ENCODE peak calls at places on chromosomes 12 and 14, in ten cellular contexts. E is IMR-90, G is astrocyte of the spinal cord, I is breast epithelium, B is fibroblast of the aortic adventitia, J is neural crest cell, T is mesothelial cell of epicardium, M is AG04450, Z is activated B cell treated with CpG ODN at 0.5 μM for 24 hours, U is glutamatergic neuron. W is an unnamed sample.

GRCh38 chr14:54706768-54707167 is 139.8 kb downstream of the SAMD4A start:
- DNase-seq in E (no peak), G (no peak), I (no peak), B (no peak), J (no peak), T (no peak), M (no peak), Z (no peak), U (no peak), W (no peak)

GRCh38 chr12:11622774-11623375 is 26.6 kb upstream of the ETV6 start:
- DNase-seq in E (no peak), G (no peak), I (no peak), B (no peak), J (no peak), T (no peak), M (no peak), Z (no peak), U (no peak), W (no peak)

GRCh38 chr12:87953257-87953860 is 75.8 kb downstream of the C12orf50 start:
- DNase-seq in E (peak; percentile 71), G (peak; percentile 71), I (no peak), B (peak; percentile 78), J (peak; percentile 29), T (no peak), M (peak; percentile 36), Z (no peak), U (no peak), W (no peak)

GRCh38 chr14:52602131-52602530 is 49.5 kb downstream of the GPR137C start:
- DNase-seq in E (no peak), G (no peak), I (no peak), B (no peak), J (no peak), T (no peak), M (no peak), Z (no peak), U (no peak), W (no peak)

GRCh38 chr14:100317897-100318808 is 5.0 kb upstream of the SLC25A47 start:
- DNase-seq in E (peak; percentile 26), G (peak; percentile 46), I (peak; percentile 66), B (peak; percentile 60), J (peak; percentile 69), T (no peak), M (no peak), Z (peak; percentile 76), U (peak; percentile 83), W (peak; percentile 35)

GRCh38 chr12:70839544-70839943 is 81.0 kb downstream of the PTPRR start:
- DNase-seq in E (no peak), G (no peak), I (no peak), B (no peak), J (no peak), T (no peak), M (no peak), Z (no peak), U (no peak), W (no peak)

GRCh38 chr12:68358532-68359485 is 26.6 kb upstream of the MDM1 start:
- DNase-seq in E (peak; percentile 82), G (peak; percentile 84), I (no peak), B (peak; percentile 91), J (peak; percentile 47), T (no peak), M (peak; percentile 54), Z (no peak), U (no peak), W (no peak)

GRCh38 chr12:89373772-89374572 is 21.7 kb upstream of the DUSP6 start:
- DNase-seq in E (peak; percentile 90), G (peak; percentile 92), I (no peak), B (peak; percentile 88), J (no peak), T (no peak), M (no peak), Z (no peak), U (no peak), W (no peak)

GRCh38 chr12:126551882-126552281 is 1486.6 kb downstream of the AACS start:
- DNase-seq in E (no peak), G (no peak), I (no peak), B (no peak), J (no peak), T (no peak), M (no peak), Z (no peak), U (no peak), W (no peak)

GRCh38 chr14:102544745-102545460 is 35.3 kb upstream of the ANKRD9 start:
- DNase-seq in E (no peak), G (no peak), I (no peak), B (no peak), J (no peak), T (no peak), M (no peak), Z (peak; percentile 29), U (no peak), W (no peak)

GRCh38 chr12:42473561-42473960 is 116.0 kb downstream of the PRICKLE1 start:
- DNase-seq in E (no peak), G (no peak), I (no peak), B (no peak), J (no peak), T (no peak), M (no peak), Z (no peak), U (no peak), W (no peak)

GRCh38 chr14:50410016-50410530 is 13.4 kb upstream of the CDKL1 start:
- DNase-seq in E (no peak), G (peak; percentile 25), I (no peak), B (no peak), J (no peak), T (no peak), M (no peak), Z (no peak), U (no peak), W (no peak)

GRCh38 chr12:76290963-76291859 is 57.0 kb downstream of the BBS10 start:
- DNase-seq in E (no peak), G (no peak), I (no peak), B (no peak), J (no peak), T (no peak), M (no peak), Z (no peak), U (no peak), W (no peak)

GRCh38 chr12:9347328-9348127 is 139.3 kb upstream of the PZP start:
- DNase-seq in E (peak; percentile 13), G (peak; percentile 55), I (no peak), B (peak; percentile 55), J (no peak), T (no peak), M (no peak), Z (no peak), U (no peak), W (no peak)

GRCh38 chr14:105864116-105864515 is 337.7 kb downstream of the TMEM121 start:
- DNase-seq in E (no peak), G (no peak), I (no peak), B (no peak), J (no peak), T (peak; percentile 5), M (no peak), Z (no peak), U (no peak), W (no peak)

GRCh38 chr14:61233436-61233956 is 47.6 kb downstream of the TMEM30B start:
- DNase-seq in E (no peak), G (no peak), I (no peak), B (no peak), J (no peak), T (no peak), M (no peak), Z (no peak), U (no peak), W (no peak)

GRCh38 chr14:37594916-37595808 is at the start of the genes FOXA1 and TTC6:
- DNase-seq in E (peak; percentile 24), G (no peak), I (peak; percentile 88), B (peak; percentile 16), J (no peak), T (no peak), M (no peak), Z (no peak), U (peak; percentile 56), W (peak; percentile 78)

GRCh38 chr14:80494769-80495168 is 283.5 kb upstream of the DIO2 start:
- DNase-seq in E (no peak), G (no peak), I (no peak), B (no peak), J (no peak), T (no peak), M (no peak), Z (no peak), U (no peak), W (no peak)

GRCh38 chr12:119145367-119145766 is 33.4 kb upstream of the HSPB8 start:
- DNase-seq in E (no peak), G (no peak), I (no peak), B (no peak), J (no peak), T (no peak), M (no peak), Z (no peak), U (no peak), W (no peak)
- TF ChIP-seq CTCF in E (no peak), G (no peak), I (no peak), B (no peak), J (no peak), T (no peak), M (no peak), Z (no peak), U (no peak), W (no peak)

DNA sequence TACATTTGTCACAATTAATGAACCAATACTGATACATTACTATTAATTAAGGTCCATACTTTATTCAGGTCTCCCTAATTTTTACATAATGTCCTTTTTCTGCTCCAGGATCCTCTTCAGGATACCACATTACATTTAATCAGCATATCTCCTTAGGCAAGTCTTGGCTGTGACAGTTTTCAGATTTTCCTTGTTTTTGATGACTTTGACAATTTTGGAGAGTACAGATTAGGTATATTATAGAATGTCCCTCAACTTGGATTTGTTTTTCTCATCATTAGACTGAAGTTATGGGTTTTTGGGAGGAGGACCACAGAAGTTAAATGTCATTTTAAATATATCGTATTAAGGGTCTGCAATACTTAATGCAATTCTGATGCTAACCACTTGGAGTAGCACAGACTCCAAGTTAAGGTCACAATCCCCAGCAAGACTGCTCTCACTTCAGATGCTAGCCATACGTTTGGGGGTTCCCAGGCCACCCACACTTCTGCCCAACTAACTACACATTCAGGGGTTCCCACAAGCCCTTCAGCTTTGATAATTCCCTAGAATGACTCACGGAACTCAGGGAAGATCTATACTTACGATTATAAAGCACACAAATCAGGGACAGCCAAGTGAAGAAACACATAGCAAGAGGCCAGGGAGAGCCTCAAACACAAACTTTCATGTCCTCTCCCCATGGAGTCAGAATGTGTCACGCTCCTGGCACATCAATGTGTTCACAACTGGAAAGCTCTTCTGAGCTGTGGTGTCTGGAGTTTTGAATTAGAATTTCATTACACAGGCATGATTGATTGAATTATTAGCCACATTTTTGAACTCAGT is 17.0 kb upstream of the NUBPL start:
- DNase-seq in E (peak; percentile 23), G (peak; percentile 9), I (no peak), B (peak; percentile 16), J (no peak), T (no peak), M (no peak), Z (no peak), U (no peak), W (no peak)
- TF ChIP-seq CTCF in E (peak; percentile 39), G (peak; percentile 39), I (no peak), B (peak; percentile 45), J (peak; percentile 41), T (peak; percentile 6), M (peak; percentile 54), Z (no peak), U (peak; percentile 42), W (peak; percentile 43)

GRCh38 chr12:131864469-131864868 is 30.0 kb upstream of the ULK1 start:
- DNase-seq in E (no peak), G (no peak), I (no peak), B (no peak), J (no peak), T (no peak), M (no peak), Z (no peak), U (no peak), W (no peak)
- TF ChIP-seq CTCF in E (no peak), G (no peak), I (no peak), B (no peak), J (no peak), T (no peak), M (no peak), Z (no peak), U (no peak), W (no peak)

GRCh38 chr12:128798543-128799341 is 25.0 kb downstream of the SLC15A4 start:
- DNase-seq in E (no peak), G (no peak), I (no peak), B (no peak), J (no peak), T (no peak), M (no peak), Z (no peak), U (peak; percentile 24), W (no peak)
- TF ChIP-seq CTCF in E (peak; percentile 13), G (no peak), I (no peak), B (peak; percentile 7), J (peak; percentile 40), T (peak; percentile 16), M (peak; percentile 20), Z (no peak), U (no peak), W (peak; percentile 8)

W was measured in progenitor cell of endocrine pancreas.